ENCODE peak calls at places on chromosomes 1 and 21, in nine cellular contexts. D is heart left ventricle, N is HCT116, Z is A549, O is K562, X is right lobe of liver, T is IMR-90, J is HepG2, W is upper lobe of left lung. S is an unnamed sample.

GRCh38 chr1:161217831-161218230 is 2.7 kb downstream of the FCER1G start:
- ATAC-seq in N (no peak), O (peak), W (no peak), D (no peak), X (no peak), J (peak), T (no peak), Z (peak), S (no peak)

GRCh38 chr1:224736619-224737352 is 120.7 kb downstream of the CNIH3 start:
- ATAC-seq in T (peak), J (peak), Z (no peak), W (peak), N (no peak), D (peak), O (peak), X (no peak), S (peak)

GRCh38 chr1:172893146-172893841 is 157.4 kb downstream of the TNFSF18 start:
- ATAC-seq in N (peak), J (no peak), Z (no peak), D (peak), W (no peak), O (no peak), X (no peak), T (no peak), S (no peak)

GRCh38 chr21:32612999-32613337 is 791 bp upstream of the CFAP298 start:
- ATAC-seq in T (peak), D (no peak), W (peak), Z (peak), N (peak), X (peak), O (peak), J (peak), S (peak)

GRCh38 chr1:181092056-181092455 is 3.6 kb downstream of the IER5 start:
- ATAC-seq in J (no peak), T (no peak), W (no peak), N (no peak), X (no peak), O (no peak), D (no peak), Z (no peak), S (no peak)

GRCh38 chr1:169466259-169467230 is 19.2 kb downstream of the SLC19A2 start:
- ATAC-seq in T (peak), X (peak), O (peak), W (peak), J (peak), Z (peak), N (peak), D (no peak), S (no peak)

GRCh38 chr1:28110555-28110954 is 22.1 kb upstream of the EYA3 start:
- ATAC-seq in D (no peak), Z (peak), W (no peak), N (no peak), J (no peak), O (no peak), T (no peak), X (no peak), S (no peak)

GRCh38 chr1:169305948-169306347 is 61.6 kb downstream of the NME7 start:
- ATAC-seq in W (no peak), N (no peak), O (no peak), D (no peak), T (no peak), J (no peak), Z (no peak), X (no peak), S (no peak)

GRCh38 chr1:85022700-85023099 is 25.6 kb downstream of the MCOLN3 start:
- ATAC-seq in T (no peak), X (no peak), N (no peak), O (no peak), D (no peak), J (no peak), Z (no peak), W (no peak), S (no peak)

GRCh38 chr1:163174524-163175437 is 27.9 kb downstream of the RGS5 start:
- ATAC-seq in J (peak), N (peak), W (peak), D (peak), Z (peak), O (peak), X (peak), T (peak), S (peak)

GRCh38 chr21:20970691-20971090 is 27.5 kb upstream of the NCAM2 start:
- ATAC-seq in Z (no peak), D (no peak), T (no peak), J (no peak), N (no peak), W (no peak), O (no peak), X (no peak), S (no peak)

GRCh38 chr1:177137814-177138213 is 26.7 kb downstream of the ASTN1 start:
- ATAC-seq in J (no peak), W (no peak), O (no peak), Z (no peak), D (no peak), N (no peak), X (no peak), T (no peak), S (no peak)

GRCh38 chr1:16717174-16718108 is 22.9 kb upstream of the RNU1-4 start:
- ATAC-seq in D (peak), O (peak), J (peak), Z (peak), X (no peak), W (no peak), N (peak), T (peak), S (no peak)

GRCh38 chr1:245091818-245092637 is 62.8 kb upstream of the KIF26B start:
- ATAC-seq in N (peak), D (peak), J (peak), O (peak), W (peak), Z (peak), X (peak), T (peak), S (peak)

GRCh38 chr1:32775640-32776337 is 41.4 kb downstream of the YARS1 start:
- ATAC-seq in W (no peak), X (no peak), D (no peak), Z (peak), O (no peak), J (no peak), T (peak), N (no peak), S (no peak)

GRCh38 chr1:66275083-66275482 is 258.9 kb upstream of the SGIP1 start:
- ATAC-seq in D (no peak), O (no peak), W (no peak), J (no peak), Z (no peak), T (no peak), N (no peak), X (no peak), S (no peak)

GRCh38 chr1:241899211-241899610 is 51.2 kb downstream of the EXO1 start:
- ATAC-seq in T (no peak), X (no peak), D (no peak), N (no peak), W (peak), J (no peak), Z (no peak), O (no peak), S (no peak)

GRCh38 chr1:11790880-11791715 is 14.7 kb downstream of the MTHFR start:
- ATAC-seq in T (peak), N (peak), Z (peak), W (peak), J (no peak), O (peak), X (peak), D (peak), S (peak)

GRCh38 chr1:198123146-198123545 is 33.7 kb upstream of the NEK7 start:
- ATAC-seq in O (no peak), J (no peak), W (no peak), X (no peak), D (no peak), N (no peak), Z (no peak), T (peak), S (no peak)

GRCh38 chr1:44212355-44213221 is 683 bp upstream of the DMAP1 start:
- ATAC-seq in W (no peak), Z (no peak), X (no peak), N (no peak), D (no peak), O (no peak), J (no peak), T (no peak), S (no peak)

GRCh38 chr1:223556414-223557124 is 108.9 kb downstream of the CAPN8 start:
- ATAC-seq in T (no peak), W (peak), D (no peak), J (peak), X (peak), N (peak), Z (peak), O (peak), S (no peak)

GRCh38 chr1:237205400-237206064 is 163.5 kb downstream of the RYR2 start:
- ATAC-seq in W (peak), D (peak), Z (peak), O (peak), N (no peak), X (peak), J (no peak), T (peak), S (no peak)

GRCh38 chr1:2221271-2221670 is 6.8 kb upstream of the SKI start:
- ATAC-seq in D (no peak), N (no peak), X (no peak), Z (no peak), T (no peak), W (no peak), O (no peak), J (no peak), S (no peak)

DNA sequence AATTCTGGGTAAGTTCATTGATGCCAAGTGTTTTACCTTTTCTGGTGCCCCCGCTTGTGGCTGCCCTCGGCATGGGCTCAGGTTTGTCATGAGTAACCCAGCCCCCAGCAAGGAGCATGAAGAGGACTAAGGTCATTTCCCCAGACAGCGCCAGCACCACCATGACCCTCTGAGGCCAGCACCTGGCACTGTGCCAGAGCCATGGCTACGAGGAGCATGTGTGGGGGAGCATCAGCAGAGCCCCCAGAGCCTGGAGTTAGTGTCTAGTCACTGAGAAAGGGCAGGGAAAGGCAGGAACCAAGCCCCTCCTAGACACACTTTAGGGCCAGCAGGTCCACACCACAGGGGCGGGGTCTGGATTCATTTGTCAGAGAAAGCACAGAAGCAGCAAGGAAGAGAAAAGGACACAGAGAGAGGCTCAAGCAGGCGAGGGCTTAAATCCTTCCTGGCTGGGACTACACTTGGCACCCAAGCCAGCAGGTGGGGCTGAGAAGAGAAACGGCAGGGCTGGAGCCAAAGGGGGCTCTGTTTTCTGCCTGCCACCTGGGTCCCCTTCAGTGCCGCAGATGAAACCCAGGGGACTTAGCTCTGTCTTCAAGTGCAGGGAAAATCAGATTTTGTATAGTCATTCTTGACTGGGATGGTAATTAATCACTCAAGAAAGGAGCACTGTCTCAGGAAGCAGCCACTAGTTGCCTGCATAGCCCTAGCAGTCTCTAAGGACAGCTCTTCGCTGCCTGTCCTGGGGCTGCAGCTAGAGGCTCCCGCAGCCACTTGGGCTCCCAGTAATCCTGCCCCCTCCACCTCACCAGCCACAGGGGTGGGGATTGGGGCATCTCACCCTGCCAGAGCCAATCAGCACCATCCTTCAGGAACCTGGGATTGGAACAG is 79.6 kb upstream of the ZC3H12A start:
- ATAC-seq in J (peak), O (peak), N (peak), T (no peak), D (no peak), X (no peak), Z (peak), W (no peak), S (no peak)
- TF ChIP-seq POLR2A in J (no peak), O (no peak), N (no peak), T (no peak), D (no peak), X (no peak), Z (no peak), W (no peak), S (no peak)

GRCh38 chr1:115099693-115100050 is 10.4 kb upstream of the TSPAN2 start:
- ATAC-seq in N (no peak), X (peak), Z (no peak), T (peak), W (peak), J (peak), D (no peak), O (no peak), S (peak)

GRCh38 chr1:115098979-115099692 is 9.8 kb upstream of the TSPAN2 start:
- ATAC-seq in J (peak), D (peak), T (peak), N (no peak), X (peak), W (peak), Z (peak), O (no peak), S (peak)
- TF ChIP-seq POLR2A in J (no peak), D (no peak), T (no peak), N (no peak), X (no peak), W (no peak), Z (no peak), O (no peak), S (no peak)

DNA sequence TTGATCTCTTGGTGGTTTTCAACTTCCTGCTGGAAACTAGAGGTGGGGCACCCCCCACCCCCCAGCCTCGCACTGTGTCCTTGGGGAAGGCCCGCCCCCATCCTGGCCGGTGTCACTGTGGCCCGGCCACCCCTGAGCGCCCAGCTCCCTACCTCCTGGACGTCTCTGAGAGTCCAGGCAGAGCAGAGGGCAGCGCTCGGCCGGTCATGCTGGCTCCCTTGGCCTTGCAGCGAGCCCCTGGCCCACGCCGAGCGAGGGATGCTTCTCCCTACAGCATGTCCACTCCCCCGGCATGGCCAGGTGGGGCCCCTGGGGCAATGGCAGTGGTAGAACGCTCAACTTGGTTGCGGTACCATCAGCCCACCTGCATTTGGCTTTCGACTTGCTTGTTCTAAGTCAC is 28.7 kb upstream of the TRAPPC10 start:
- ATAC-seq in N (no peak), J (no peak), W (no peak), D (no peak), X (no peak), T (no peak), Z (no peak), O (no peak), S (no peak)
- TF ChIP-seq POLR2A in N (no peak), J (no peak), W (no peak), D (no peak), X (no peak), T (no peak), Z (no peak), O (no peak), S (no peak)

GRCh38 chr1:19250629-19251304 is 557 bp downstream of the EMC1 start:
- ATAC-seq in T (no peak), D (no peak), Z (peak), N (peak), X (peak), W (no peak), J (peak), O (peak), S (no peak)

GRCh38 chr1:19255288-19255687 is 3.7 kb downstream of the MRTO4 start:
- ATAC-seq in W (no peak), T (no peak), O (no peak), J (no peak), Z (no peak), X (no peak), N (no peak), D (no peak), S (no peak)

GRCh38 chr1:19254416-19254815 is 2.8 kb downstream of the MRTO4 start:
- ATAC-seq in O (no peak), W (no peak), Z (no peak), T (no peak), D (no peak), N (no peak), J (no peak), X (no peak), S (no peak)

GRCh38 chr1:19257178-19257914 is 5.7 kb downstream of the MRTO4 start:
- ATAC-seq in Z (no peak), N (no peak), X (no peak), D (peak), J (no peak), W (no peak), O (no peak), T (no peak), S (no peak)

DNA sequence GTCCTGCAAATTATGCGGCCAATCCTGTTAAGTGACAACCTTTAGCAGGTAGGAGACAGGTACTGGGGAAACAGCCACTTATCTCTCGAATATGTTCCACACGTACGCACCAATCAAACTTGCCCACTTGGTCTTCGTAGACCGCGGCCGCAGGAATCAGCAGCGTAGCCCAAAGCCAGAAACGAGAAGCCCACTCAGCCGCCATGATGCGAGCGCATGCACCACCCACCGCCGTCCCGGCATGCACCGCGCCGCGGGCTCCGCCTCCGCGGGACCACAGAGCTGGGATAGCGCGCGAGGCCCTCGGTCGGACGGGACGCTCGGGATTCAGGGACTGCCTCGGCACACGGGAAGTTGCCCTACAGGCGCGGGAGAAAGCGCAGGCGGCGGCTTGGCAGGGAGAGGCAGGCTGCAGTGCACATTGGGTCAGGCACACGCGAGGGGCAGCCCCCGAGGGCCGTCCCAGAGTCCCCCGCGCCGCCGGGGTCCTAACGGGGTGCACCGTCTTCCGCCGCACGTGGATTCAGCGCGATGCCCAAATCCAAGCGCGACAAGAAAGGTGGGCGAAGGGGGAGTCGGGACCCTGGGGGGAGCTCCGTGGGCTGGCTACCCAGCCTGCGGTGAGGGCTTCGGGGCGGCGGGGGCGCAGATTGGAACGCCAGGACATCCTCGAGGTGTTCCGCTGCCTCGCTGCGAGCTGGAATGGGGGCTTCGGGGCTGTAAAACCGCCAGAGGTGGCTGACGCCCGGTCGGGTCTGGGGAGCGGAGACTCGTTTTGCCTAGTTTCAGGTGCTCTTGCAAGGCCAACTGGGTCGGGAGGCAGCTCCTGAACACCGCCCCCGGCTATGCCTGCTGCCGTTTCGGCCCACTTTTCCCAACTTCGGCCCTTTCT is at the start of the genes EMC1 and MRTO4:
- ATAC-seq in N (peak), J (peak), W (peak), O (peak), T (peak), Z (peak), X (peak), D (peak), S (peak)
- TF ChIP-seq POLR2A in N (peak), J (peak), W (peak), O (peak), T (peak), Z (peak), X (peak), D (peak), S (peak)

DNA sequence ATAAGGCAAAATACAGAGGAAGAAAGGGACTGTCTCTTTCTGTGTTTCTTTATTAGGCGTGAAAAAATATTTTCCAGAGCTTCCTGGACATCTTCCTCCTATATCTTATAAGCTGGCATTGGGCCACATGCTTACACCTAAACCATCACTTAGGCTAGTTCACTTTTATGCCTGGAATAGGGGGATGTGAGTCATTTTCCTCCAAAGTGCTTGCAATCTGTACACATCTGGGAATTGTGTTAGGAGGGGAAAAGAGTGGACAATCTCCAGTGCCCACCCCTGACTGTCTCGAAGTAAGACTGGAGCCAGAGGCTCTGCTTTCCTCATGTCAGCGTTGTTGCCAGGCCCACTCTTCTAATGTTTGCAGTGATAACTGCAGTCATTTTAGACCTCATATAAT is 29.9 kb downstream of the GIPC2 start:
- ATAC-seq in N (no peak), O (no peak), Z (no peak), T (no peak), X (peak), W (no peak), J (no peak), D (peak), S (no peak)
- TF ChIP-seq POLR2A in N (no peak), O (no peak), Z (no peak), T (no peak), X (no peak), W (no peak), J (no peak), D (no peak), S (no peak)

GRCh38 chr1:77076759-77077158 is 142.5 kb downstream of the PIGK start:
- ATAC-seq in T (no peak), J (no peak), O (no peak), W (no peak), N (no peak), Z (no peak), D (no peak), X (no peak), S (no peak)
- TF ChIP-seq POLR2A in T (no peak), J (no peak), O (no peak), W (no peak), N (no peak), Z (no peak), D (no peak), X (no peak), S (no peak)

DNA sequence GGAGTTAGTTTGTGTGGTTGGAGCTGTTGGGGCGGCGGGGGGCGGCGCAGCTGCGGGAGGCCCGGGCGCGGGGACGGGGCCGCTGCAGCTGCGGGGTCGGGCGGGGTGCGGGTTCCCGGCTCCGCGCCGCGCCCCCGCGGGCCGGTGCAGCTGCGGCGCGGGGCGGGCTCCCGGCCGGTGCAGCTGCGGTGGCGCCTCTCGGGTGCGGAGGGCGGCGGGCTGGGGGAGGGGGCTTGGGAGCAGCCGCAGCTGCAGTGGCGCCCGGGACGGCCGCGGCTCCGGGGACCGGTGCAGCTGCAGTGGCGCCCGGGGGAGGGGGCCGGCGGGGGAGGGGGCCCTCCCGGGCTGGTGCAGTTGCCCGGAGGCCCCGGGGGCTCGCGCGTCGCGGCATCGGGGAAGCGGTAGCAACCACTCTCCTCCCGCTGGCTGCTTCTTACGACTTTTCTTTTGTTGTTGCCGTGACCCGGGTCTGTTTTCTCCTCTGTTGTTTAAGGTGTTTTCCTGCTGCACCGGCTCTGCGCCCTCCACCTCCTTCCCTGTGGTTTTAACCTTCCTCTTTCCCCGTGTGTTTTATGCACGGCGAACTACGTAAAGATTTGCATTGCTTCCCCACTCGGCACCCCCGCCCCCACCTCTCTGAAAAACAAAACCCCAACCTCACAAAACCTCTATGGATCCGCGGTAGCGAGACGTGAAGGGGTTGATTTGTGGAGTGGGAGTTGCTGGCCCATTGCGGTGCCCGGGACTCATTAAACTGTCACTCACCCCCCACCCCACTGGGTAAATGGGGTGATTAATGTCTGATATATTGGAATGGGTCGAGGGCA is 1.7 kb upstream of the ZBTB18 start:
- ATAC-seq in D (no peak), X (no peak), Z (no peak), T (no peak), W (no peak), N (no peak), O (no peak), J (peak), S (no peak)
- TF ChIP-seq POLR2A in D (no peak), X (no peak), Z (no peak), T (no peak), W (no peak), N (no peak), O (no peak), J (no peak), S (no peak)

S was measured in gastroesophageal sphincter.